ENCODE peak calls at places on chromosomes 13 and 19, in four cellular contexts. S, G, Q and E are unnamed samples. For H3K79me2, the result is how much of the 10 kb centered on the place peaks cover.

GRCh38 chr19:20371911-20372310 is 193.7 kb downstream of the ZNF737 start:
- DNase-seq in S (no peak), Q (no peak), G (peak), E (no peak)

GRCh38 chr19:32876919-32877285 is 7.3 kb upstream of the SLC7A9 start:
- DNase-seq in S (peak), G (peak), Q (peak), E (no peak)

GRCh38 chr13:24557121-24557520 is 44.5 kb upstream of the PARP4 start:
- DNase-seq in S (no peak), Q (no peak), G (no peak), E (no peak)

GRCh38 chr19:9947441-9947840 is 11.1 kb upstream of the OLFM2 start:
- DNase-seq in S (no peak), Q (no peak), G (no peak), E (no peak)

GRCh38 chr19:31095100-31095804 is 254.0 kb downstream of the TSHZ3 start:
- DNase-seq in G (no peak), S (no peak), Q (no peak), E (no peak)

GRCh38 chr19:31350693-31351211 is 1.5 kb upstream of the TSHZ3 start:
- DNase-seq in Q (peak), S (peak), G (peak), E (peak)

GRCh38 chr13:24209138-24209537 is 48.6 kb downstream of the SPATA13 start:
- DNase-seq in S (no peak), G (no peak), Q (no peak), E (no peak)

GRCh38 chr19:45103200-45103624 is 10.2 kb downstream of the PPP1R37 start:
- DNase-seq in G (no peak), Q (no peak), S (no peak), E (no peak)

GRCh38 chr19:50548191-50549058 is 19.8 kb downstream of the LRRC4B start:
- DNase-seq in G (no peak), Q (no peak), S (no peak), E (no peak)

GRCh38 chr13:110867380-110867779 is 47.5 kb downstream of the ANKRD10 start:
- DNase-seq in G (no peak), Q (no peak), S (peak), E (no peak)

GRCh38 chr19:35355851-35356460 is 2.3 kb upstream of the FFAR3 start:
- DNase-seq in Q (no peak), S (peak), G (no peak), E (no peak)

GRCh38 chr19:45646345-45646698 is 7.1 kb upstream of the EML2 start:
- DNase-seq in G (no peak), Q (no peak), S (no peak), E (no peak)

GRCh38 chr13:60662595-60662994 is 265.6 kb downstream of the TDRD3 start:
- DNase-seq in S (no peak), G (no peak), Q (no peak), E (no peak)

GRCh38 chr19:30204721-30205120 is 167.5 kb upstream of the ZNF536 start:
- DNase-seq in Q (no peak), G (no peak), S (peak), E (no peak)

GRCh38 chr19:39738809-39739208 is 980 bp upstream of the CLC start:
- DNase-seq in G (no peak), S (no peak), Q (peak), E (no peak)

GRCh38 chr13:30002577-30002976 is 152.2 kb upstream of the UBL3 start:
- DNase-seq in Q (peak), S (no peak), G (no peak), E (no peak)

GRCh38 chr13:30382836-30383525 is 39.3 kb upstream of the UBE2L5 start:
- DNase-seq in S (no peak), Q (no peak), G (no peak), E (no peak)

GRCh38 chr13:112990783-112991182 is 21.8 kb downstream of the MCF2L start:
- DNase-seq in Q (peak), G (peak), S (no peak), E (peak)

GRCh38 chr13:26457212-26457611 is 100.3 kb upstream of the WASF3 start:
- DNase-seq in Q (peak), S (no peak), G (no peak), E (no peak)

GRCh38 chr13:56019606-56020005 is 1121.1 kb upstream of the PRR20A start:
- DNase-seq in Q (no peak), G (no peak), S (no peak), E (no peak)

GRCh38 chr13:105139380-105140285 is 1395.8 kb downstream of the EFNB2 start:
- DNase-seq in G (no peak), S (no peak), Q (peak), E (peak)

GRCh38 chr19:3098141-3098514 is 4.0 kb downstream of the GNA11 start:
- DNase-seq in Q (no peak), S (no peak), G (no peak), E (no peak)

GRCh38 chr19:18202759-18203407 is 959 bp downstream of the RAB3A start:
- DNase-seq in Q (no peak), G (no peak), S (peak), E (peak)

GRCh38 chr13:23558675-23559536 is 11.3 kb upstream of the TNFRSF19 start:
- DNase-seq in S (no peak), G (peak), Q (peak), E (no peak)

GRCh38 chr19:56660381-56661105 is 11.0 kb downstream of the ZNF835 start:
- DNase-seq in S (no peak), G (peak), Q (peak), E (no peak)

GRCh38 chr19:9789066-9789465 is 20.5 kb upstream of the ZNF846 start:
- DNase-seq in Q (no peak), S (no peak), G (peak), E (peak)

GRCh38 chr13:97295279-97296182 is 73.4 kb downstream of the MBNL2 start:
- DNase-seq in S (no peak), Q (peak), G (no peak), E (no peak)

GRCh38 chr13:53781941-53782340 is 753.3 kb downstream of the OLFM4 start:
- DNase-seq in S (no peak), Q (no peak), G (peak), E (peak)

GRCh38 chr19:14475251-14476073 is at the start of gene PTGER1:
- DNase-seq in S (peak), Q (peak), G (peak), E (peak)

GRCh38 chr19:39208175-39208795 is 4.2 kb upstream of the SYCN start:
- DNase-seq in Q (no peak), G (no peak), S (no peak), E (no peak)

GRCh38 chr13:59842507-59842906 is 321.2 kb downstream of the DIAPH3 start:
- DNase-seq in Q (no peak), S (no peak), G (no peak), E (no peak)

GRCh38 chr13:104737713-104738112 is 1671.5 kb upstream of the SLC10A2 start:
- DNase-seq in G (no peak), Q (no peak), S (no peak), E (no peak)

GRCh38 chr13:83895994-83896580 is 13.8 kb upstream of the SLITRK1 start:
- DNase-seq in S (no peak), Q (no peak), G (no peak), E (no peak)

GRCh38 chr19:4682417-4683200 is 12.5 kb upstream of the MYDGF start:
- DNase-seq in G (no peak), S (no peak), Q (no peak), E (no peak)

DNA sequence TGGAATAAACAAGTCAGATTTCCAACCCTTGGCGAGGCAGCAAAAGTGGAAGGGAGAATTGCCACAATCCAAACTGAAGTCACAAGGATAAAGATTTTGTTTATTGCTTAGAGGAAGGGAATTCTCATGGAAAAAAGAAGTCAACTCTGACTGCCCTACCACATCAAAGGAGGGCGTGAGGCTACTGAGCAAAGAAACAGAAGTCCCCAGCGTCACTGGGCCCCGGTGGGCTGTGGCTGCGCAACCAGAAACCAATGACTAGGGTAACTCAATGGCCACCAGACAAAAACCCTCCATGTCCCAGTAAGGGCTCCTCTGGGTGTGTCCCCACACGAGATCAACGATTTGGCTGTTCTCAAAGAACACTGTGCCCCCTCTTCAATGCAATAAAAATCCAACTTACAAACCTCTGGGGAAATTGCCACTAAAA is 80.7 kb downstream of the STK24 start:
- DNase-seq in G (no peak), S (no peak), Q (no peak), E (no peak)
- H3K18ac ChIP-seq in G (no peak), S (no peak), Q (no peak), E (no peak)

DNA sequence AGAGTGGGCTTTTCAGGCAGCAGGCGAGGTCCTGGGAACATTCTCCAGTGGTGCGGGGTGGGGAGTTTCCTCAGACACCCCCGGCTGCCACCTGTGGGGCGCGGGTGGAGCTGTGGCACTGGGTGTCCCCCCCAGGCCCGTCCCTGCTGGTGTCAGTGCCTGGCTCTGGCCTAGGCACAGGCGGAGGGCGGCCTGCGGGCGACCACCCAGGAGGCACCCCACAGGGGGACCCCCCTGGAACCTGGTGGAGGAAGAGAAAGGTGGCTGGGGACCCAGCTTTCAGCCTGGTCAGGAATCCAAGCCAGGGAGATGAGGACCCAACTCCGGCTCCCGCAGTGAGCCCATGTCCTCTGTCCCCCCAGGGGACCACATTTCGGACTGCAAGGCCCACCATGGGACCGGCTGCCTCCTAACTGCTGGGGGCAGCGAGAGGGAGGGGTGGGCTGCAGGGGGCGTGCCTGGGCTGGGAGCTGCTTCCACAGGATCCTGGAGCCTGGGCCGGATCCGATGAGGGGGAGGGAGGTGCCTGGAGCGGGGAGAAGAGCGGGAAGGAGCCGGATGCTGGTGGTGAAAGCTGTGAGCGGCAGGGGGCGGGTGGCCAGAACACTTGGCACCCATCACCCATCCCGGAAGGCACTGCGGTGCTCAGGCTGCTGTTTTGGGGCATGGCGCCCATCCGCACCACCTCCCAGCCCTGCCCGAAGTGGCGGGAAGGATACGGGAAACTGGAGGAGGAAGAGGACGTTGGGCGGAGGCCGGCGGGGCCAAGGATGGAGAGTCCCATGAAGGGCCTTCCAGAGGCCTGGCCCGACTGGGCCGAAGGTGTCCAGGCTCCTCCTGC is 5.5 kb upstream of the CTXN1 start:
- DNase-seq in Q (no peak), G (no peak), S (no peak), E (no peak)
- H3K79me2 ChIP-seq in Q (under half), G (under half), S (under half), E (under half)

GRCh38 chr19:1384085-1384462 is 367 bp downstream of the NDUFS7 start:
- DNase-seq in Q (no peak), G (no peak), S (no peak), E (peak)
- H3K18ac ChIP-seq in Q (peak), G (no peak), S (no peak), E (no peak)

GRCh38 chr19:34269968-34270621 is 15.7 kb downstream of the GARRE1 start:
- DNase-seq in S (no peak), Q (peak), G (peak), E (peak)
- H3K79me2 ChIP-seq in S (under half), Q (under half), G (under half), E (under half)

GRCh38 chr13:49786609-49787008 is 5.9 kb downstream of the KPNA3 start:
- DNase-seq in S (no peak), G (no peak), Q (no peak), E (no peak)

GRCh38 chr13:49792550-49793324 is at the start of gene KPNA3:
- DNase-seq in G (peak), S (peak), Q (peak), E (peak)

GRCh38 chr13:49791753-49792549 is 531 bp downstream of the KPNA3 start:
- DNase-seq in G (peak), S (peak), Q (peak), E (peak)

GRCh38 chr13:49789961-49790360 is 2.5 kb downstream of the KPNA3 start:
- DNase-seq in G (no peak), Q (no peak), S (no peak), E (no peak)

DNA sequence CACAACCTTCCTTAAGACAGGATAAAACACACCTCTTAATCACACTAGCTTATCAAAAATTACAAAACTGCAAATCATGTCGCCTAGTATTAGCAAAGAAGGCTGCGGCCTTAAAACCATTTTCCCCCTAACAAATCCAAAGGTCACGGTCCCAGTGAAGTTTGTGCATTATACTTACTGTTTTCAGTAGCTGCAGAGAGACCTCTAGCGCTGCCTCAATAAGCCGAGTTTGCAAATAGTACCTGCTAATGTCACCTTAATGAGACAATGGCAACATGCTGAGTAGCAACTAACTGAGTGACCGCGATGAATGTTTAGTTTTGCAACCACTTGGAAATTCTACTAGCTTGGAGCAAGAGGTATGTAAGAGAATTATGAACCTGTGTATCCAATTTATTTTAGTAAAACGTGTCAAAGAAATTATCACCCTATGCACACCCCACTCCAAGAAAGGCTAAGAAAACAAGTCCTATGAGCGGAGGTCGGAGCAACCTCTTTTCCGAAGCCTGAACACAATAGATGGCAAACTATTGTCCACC is 1.2 kb downstream of the KPNA3 start:
- DNase-seq in S (no peak), Q (peak), G (peak), E (no peak)
- H3K18ac ChIP-seq in S (peak), Q (peak), G (no peak), E (no peak)

DNA sequence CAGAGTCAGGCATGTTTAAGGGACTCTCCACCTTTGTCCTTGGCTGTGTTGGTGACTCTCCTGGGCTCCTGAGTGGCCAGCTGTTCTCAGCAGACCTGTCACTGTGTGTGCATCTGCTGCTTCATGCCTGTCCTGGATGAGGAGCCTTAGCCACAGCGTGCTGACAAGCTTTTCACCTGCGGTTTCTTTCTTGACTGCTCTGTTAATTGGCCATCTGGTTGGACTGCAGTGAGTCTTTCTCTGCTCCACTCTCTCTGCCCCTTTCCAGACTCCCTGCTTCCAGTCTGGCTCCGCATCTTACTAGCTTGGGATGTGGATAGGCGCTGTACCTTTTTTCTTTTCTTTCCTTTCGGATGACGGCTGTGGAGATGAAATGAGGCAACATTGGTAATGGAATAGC is 38.8 kb downstream of the POLR1D start:
- DNase-seq in S (no peak), Q (no peak), G (no peak), E (no peak)
- H3K79me2 ChIP-seq in S (under half), Q (under half), G (under half), E (under half)

GRCh38 chr13:93882086-93882651 is 597.3 kb downstream of the DCT start:
- DNase-seq in G (no peak), Q (no peak), S (no peak), E (no peak)
- H3K18ac ChIP-seq in G (no peak), Q (no peak), S (no peak), E (no peak)